ENCODE peak calls at places on chromosomes 13 and 19, in seven cellular contexts. Q is fibroblast of mammary gland; U is stimulated activated naive CD8-positive, alpha-beta T cell treated with anti-CD3 and anti-CD28 coated beads, Interleukin-15, amount 100 ng/mL, for 72 hours; J is hypothalamus; R is substantia nigra; I is heart right ventricle; X is neural crest cell. W is an unnamed sample.

GRCh38 chr19:35569281-35569781 is 5.9 kb upstream of the ATP4A start:
- DNase-seq in R (no peak), I (no peak), J (no peak), U (no peak), X (no peak), Q (no peak), W (peak)

GRCh38 chr19:10797078-10797477 is 38.9 kb downstream of the TMED1 start:
- DNase-seq in Q (no peak), U (no peak), R (no peak), J (no peak), I (no peak), X (no peak), W (no peak)

GRCh38 chr13:61960981-61961380 is 545.3 kb upstream of the PCDH20 start:
- DNase-seq in X (no peak), R (no peak), U (no peak), I (no peak), J (no peak), Q (no peak), W (no peak)

GRCh38 chr13:38830442-38831045 is 143.7 kb downstream of the FREM2 start:
- DNase-seq in R (no peak), U (no peak), Q (no peak), I (no peak), X (no peak), J (no peak), W (no peak)

GRCh38 chr19:50906217-50906616 is 5.0 kb downstream of the KLK4 start:
- DNase-seq in I (no peak), J (no peak), X (peak), Q (peak), U (no peak), R (no peak), W (no peak)

GRCh38 chr19:3750211-3750610 is 11.3 kb downstream of the APBA3 start:
- DNase-seq in Q (no peak), I (no peak), U (no peak), R (no peak), X (no peak), J (no peak), W (no peak)

GRCh38 chr13:30338331-30338851 is 31.0 kb upstream of the KATNAL1 start:
- DNase-seq in I (no peak), U (no peak), J (no peak), R (no peak), Q (peak), X (no peak), W (no peak)

GRCh38 chr13:20547479-20547908 is 19.5 kb upstream of the IFT88 start:
- DNase-seq in R (no peak), I (no peak), Q (no peak), U (no peak), J (no peak), X (no peak), W (no peak)

GRCh38 chr13:75482070-75482819 is at the start of gene TBC1D4:
- DNase-seq in R (peak), J (peak), Q (peak), U (peak), X (peak), I (peak), W (peak)

GRCh38 chr13:21837841-21838551 is 167.1 kb downstream of the FGF9 start:
- DNase-seq in X (no peak), J (no peak), I (no peak), U (no peak), R (no peak), Q (no peak), W (no peak)

W was measured in aorta.